ENCODE peak calls at places on chromosomes 7 and 10, in four cellular contexts. D is sigmoid colon, S is GM12891, E is vagina. K is an unnamed sample.

GRCh38 chr7:127415060-127415742 is 22.7 kb upstream of the ZNF800 start:
- DNase-seq in D (no peak), S (no peak), E (no peak), K (peak; percentile 27)

GRCh38 chr7:77328669-77329068 is 87.5 kb downstream of the GSAP start:
- DNase-seq in D (no peak), S (no peak), E (no peak), K (no peak)

GRCh38 chr7:85730016-85730415 is 543.2 kb upstream of the SEMA3D start:
- DNase-seq in D (no peak), S (no peak), E (no peak), K (no peak)

GRCh38 chr7:29764227-29764626 is 42.1 kb upstream of the WIPF3 start:
- DNase-seq in D (no peak), S (no peak), E (no peak), K (no peak)

GRCh38 chr10:69801094-69801433 is 642 bp upstream of the COL13A1 start:
- DNase-seq in D (peak; percentile 72), S (peak; percentile 60), E (no peak), K (peak; percentile 35)

GRCh38 chr10:71090330-71090729 is 122.0 kb upstream of the UNC5B start:
- DNase-seq in D (peak; percentile 28), S (no peak), E (peak; percentile 64), K (peak; percentile 2)

GRCh38 chr10:95247200-95247880 is 43.5 kb downstream of the PDLIM1 start:
- DNase-seq in D (no peak), S (no peak), E (no peak), K (no peak)

GRCh38 chr7:12094365-12094921 is 116.7 kb upstream of the TMEM106B start:
- DNase-seq in D (no peak), S (no peak), E (no peak), K (no peak)

GRCh38 chr7:101743241-101743994 is 74.0 kb upstream of the CUX1 start:
- DNase-seq in D (peak; percentile 77), S (peak; percentile 58), E (no peak), K (peak; percentile 89)

GRCh38 chr7:46930336-46930735 is 651.6 kb downstream of the TNS3 start:
- DNase-seq in D (no peak), S (no peak), E (no peak), K (no peak)

GRCh38 chr10:13091816-13092215 is 8.1 kb upstream of the OPTN start:
- DNase-seq in D (no peak), S (no peak), E (no peak), K (no peak)

GRCh38 chr7:41503438-41503837 is 199.5 kb downstream of the INHBA start:
- DNase-seq in D (no peak), S (no peak), E (no peak), K (no peak)

GRCh38 chr7:22843681-22844309 is 21.1 kb upstream of the TOMM7 start:
- DNase-seq in D (no peak), S (no peak), E (no peak), K (no peak)

GRCh38 chr10:23479798-23480473 is 41.1 kb downstream of the OTUD1 start:
- DNase-seq in D (no peak), S (no peak), E (no peak), K (no peak)

GRCh38 chr10:790821-791551 is 101.5 kb upstream of the DIP2C start:
- DNase-seq in D (peak; percentile 57), S (no peak), E (peak; percentile 67), K (peak; percentile 52)

GRCh38 chr10:93435061-93435491 is 47.1 kb downstream of the MYOF start:
- DNase-seq in D (peak; percentile 61), S (no peak), E (no peak), K (no peak)

GRCh38 chr7:45430397-45430796 is 143.8 kb upstream of the ADCY1 start:
- DNase-seq in D (no peak), S (no peak), E (no peak), K (no peak)

GRCh38 chr7:139644191-139644590 is 120.7 kb downstream of the CLEC2L start:
- DNase-seq in D (no peak), S (no peak), E (no peak), K (no peak)

GRCh38 chr10:94546616-94547175 is 1.1 kb downstream of the HELLS start:
- DNase-seq in D (no peak), S (no peak), E (no peak), K (no peak)

GRCh38 chr10:16870331-16870730 is 53.1 kb upstream of the RSU1 start:
- DNase-seq in D (no peak), S (no peak), E (no peak), K (no peak)

GRCh38 chr7:1463685-1464223 is 4.5 kb upstream of the MICALL2 start:
- DNase-seq in D (no peak), S (no peak), E (no peak), K (no peak)

GRCh38 chr10:49539320-49539885 is 482 bp upstream of the ERCC6 start:
- DNase-seq in D (peak; percentile 66), S (peak; percentile 15), E (peak; percentile 90), K (peak; percentile 85)

GRCh38 chr10:97584060-97584797 is at the start of gene HOGA1:
- DNase-seq in D (no peak), S (no peak), E (no peak), K (peak; percentile 50)

GRCh38 chr7:116575853-116576252 is 51.0 kb downstream of the CAV1 start:
- DNase-seq in D (no peak), S (no peak), E (no peak), K (no peak)

GRCh38 chr7:150966002-150966401 is 12.1 kb downstream of the KCNH2 start:
- DNase-seq in D (no peak), S (no peak), E (no peak), K (no peak)

GRCh38 chr10:110535958-110536891 is 31.3 kb upstream of the SMC3 start:
- DNase-seq in D (no peak), S (no peak), E (peak; percentile 10), K (no peak)

GRCh38 chr10:5461914-5462840 is 37.2 kb downstream of the CALML5 start:
- DNase-seq in D (no peak), S (no peak), E (no peak), K (no peak)

DNA sequence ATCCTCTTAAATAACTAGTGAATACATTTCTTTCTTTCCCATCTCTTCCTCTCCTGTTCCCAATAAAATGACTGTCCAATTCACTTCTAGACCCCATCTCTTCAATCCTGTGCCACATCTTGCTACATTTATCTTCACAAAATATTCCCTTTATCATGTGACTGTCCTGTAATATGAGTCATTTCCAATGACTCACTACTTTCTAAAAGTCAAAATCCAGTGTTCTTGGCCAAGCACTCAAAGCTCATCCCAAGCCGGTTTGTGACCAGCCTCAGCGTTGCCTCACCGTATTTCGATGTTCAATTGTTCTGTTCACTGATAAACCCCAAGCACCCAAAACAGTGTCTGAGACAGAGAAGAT is 104.7 kb downstream of the PARD3 start:
- DNase-seq in D (peak; percentile 85), S (no peak), E (no peak), K (no peak)
- TF ChIP-seq POLR2AphosphoS5 in D (peak; percentile 51), S (no peak), E (peak; percentile 74), K (no peak)

GRCh38 chr7:2738110-2738509 is 50.1 kb downstream of the AMZ1 start:
- DNase-seq in D (peak; percentile 93), S (no peak), E (no peak), K (no peak)
- TF ChIP-seq POLR2AphosphoS5 in D (peak; percentile 79), S (no peak), E (peak; percentile 28), K (peak; percentile 27)

GRCh38 chr10:15348579-15348978 is 22.5 kb downstream of the FAM171A1 start:
- DNase-seq in D (no peak), S (no peak), E (no peak), K (no peak)
- TF ChIP-seq POLR2AphosphoS5 in D (no peak), S (no peak), E (no peak), K (no peak)

GRCh38 chr10:75396861-75397570 is 4.5 kb downstream of the ZNF503 start:
- DNase-seq in D (no peak), S (no peak), E (no peak), K (no peak)

GRCh38 chr10:75398238-75398629 is 3.3 kb downstream of the ZNF503 start:
- DNase-seq in D (no peak), S (no peak), E (no peak), K (no peak)

GRCh38 chr10:75397571-75397921 is 4.0 kb downstream of the ZNF503 start:
- DNase-seq in D (no peak), S (no peak), E (no peak), K (no peak)

GRCh38 chr10:75395171-75395954 is 6.2 kb downstream of the ZNF503 start:
- DNase-seq in D (no peak), S (peak; percentile 60), E (no peak), K (peak; percentile 94)

GRCh38 chr10:75395955-75396860 is 5.4 kb downstream of the ZNF503 start:
- DNase-seq in D (no peak), S (no peak), E (no peak), K (no peak)
- TF ChIP-seq POLR2AphosphoS5 in D (no peak), S (no peak), E (no peak), K (no peak)

DNA sequence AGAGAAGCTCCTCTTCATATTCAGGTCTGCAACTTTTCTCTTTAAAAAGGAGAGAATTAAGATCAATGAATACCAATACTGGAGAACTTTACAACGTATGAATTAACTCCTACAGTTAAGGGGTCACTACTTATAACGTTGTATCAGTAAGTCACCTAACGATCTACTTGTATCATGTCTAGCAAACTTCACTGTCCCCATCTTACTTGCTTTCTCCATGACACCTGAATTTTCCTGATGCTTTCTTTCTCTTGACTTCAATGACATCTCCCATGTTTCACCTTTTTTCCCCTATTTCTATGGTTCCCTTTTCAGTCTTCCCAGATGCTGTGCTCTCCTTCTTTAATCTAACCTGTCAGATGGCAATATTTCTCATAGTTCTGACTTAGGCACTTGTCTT is 19.6 kb downstream of the NAMPT start:
- DNase-seq in D (no peak), S (no peak), E (no peak), K (no peak)
- TF ChIP-seq POLR2AphosphoS5 in D (no peak), S (no peak), E (no peak), K (no peak)